ENCODE peak calls at places on chromosomes 3 and 15, in four cellular contexts. I, W, S and C are unnamed samples.

GRCh38 chr3:63910873-63911272 is 1.3 kb downstream of the SCAANT1 start:
- DNase-seq in W (peak; percentile 30), S (peak; percentile 44), I (no peak), C (peak; percentile 56)

GRCh38 chr15:47987908-47988532 is 132.8 kb upstream of the SLC24A5 start:
- DNase-seq in W (peak; percentile 64), S (peak; percentile 56), I (peak; percentile 87), C (peak; percentile 75)

GRCh38 chr3:8445861-8446260 is 55.8 kb upstream of the LMCD1 start:
- DNase-seq in I (peak; percentile 99), W (no peak), S (peak; percentile 99), C (no peak)

GRCh38 chr3:147318900-147319299 is 87.4 kb downstream of the ZIC4 start:
- DNase-seq in S (no peak), I (peak; percentile 19), W (no peak), C (no peak)

GRCh38 chr15:59372352-59373211 is at the start of gene MYO1E:
- DNase-seq in S (peak; percentile 98), I (peak; percentile 98), W (peak; percentile 55), C (peak; percentile 90)

GRCh38 chr3:172868565-172869172 is 118.1 kb downstream of the ECT2 start:
- DNase-seq in W (no peak), I (peak; percentile 13), S (no peak), C (no peak)

GRCh38 chr3:156751461-156752025 is 74.6 kb upstream of the LEKR1 start:
- DNase-seq in S (peak; percentile 92), I (peak; percentile 92), W (peak; percentile 60), C (no peak)

GRCh38 chr3:121870710-121871109 is 23.5 kb upstream of the SLC15A2 start:
- DNase-seq in S (no peak), W (peak; percentile 7), I (no peak), C (no peak)

GRCh38 chr15:100849021-100849831 is 30.4 kb upstream of the ALDH1A3 start:
- DNase-seq in W (peak; percentile 75), S (peak; percentile 54), I (peak; percentile 39), C (no peak)

GRCh38 chr3:71499477-71499876 is 84.1 kb downstream of the FOXP1 start:
- DNase-seq in W (no peak), S (no peak), I (no peak), C (no peak)

GRCh38 chr3:124915254-124915653 is 19.3 kb downstream of the MUC13 start:
- DNase-seq in I (no peak), S (no peak), W (no peak), C (no peak)

GRCh38 chr15:99433026-99433756 is 132.6 kb upstream of the MEF2A start:
- DNase-seq in I (no peak), S (no peak), W (no peak), C (peak; percentile 39)

GRCh38 chr15:92400980-92401787 is 7.5 kb downstream of the ST8SIA2 start:
- DNase-seq in S (no peak), W (no peak), I (no peak), C (no peak)

GRCh38 chr3:195714380-195715011 is 6.3 kb upstream of the MUC20 start:
- DNase-seq in S (no peak), W (peak; percentile 32), I (no peak), C (no peak)

GRCh38 chr3:103712320-103713008 is 1277.6 kb downstream of the ZPLD1 start:
- DNase-seq in W (no peak), S (peak; percentile 68), I (peak; percentile 29), C (no peak)

GRCh38 chr3:97970131-97970530 is 2.1 kb downstream of the RIOX2 start:
- DNase-seq in I (no peak), W (no peak), S (no peak), C (no peak)

GRCh38 chr3:97968376-97968775 is 3.9 kb downstream of the RIOX2 start:
- DNase-seq in I (no peak), W (no peak), S (no peak), C (no peak)

GRCh38 chr3:97969541-97969940 is 2.7 kb downstream of the RIOX2 start:
- DNase-seq in S (no peak), W (no peak), I (no peak), C (no peak)

GRCh38 chr3:97970929-97971460 is 1.2 kb downstream of the RIOX2 start:
- DNase-seq in I (no peak), S (no peak), W (peak; percentile 25), C (peak; percentile 21)

GRCh38 chr3:97967966-97968365 is 4.3 kb downstream of the RIOX2 start:
- DNase-seq in W (no peak), I (no peak), S (no peak), C (no peak)
- TF ChIP-seq CTCF in W (no peak), I (peak; percentile 30), S (no peak), C (no peak)

DNA sequence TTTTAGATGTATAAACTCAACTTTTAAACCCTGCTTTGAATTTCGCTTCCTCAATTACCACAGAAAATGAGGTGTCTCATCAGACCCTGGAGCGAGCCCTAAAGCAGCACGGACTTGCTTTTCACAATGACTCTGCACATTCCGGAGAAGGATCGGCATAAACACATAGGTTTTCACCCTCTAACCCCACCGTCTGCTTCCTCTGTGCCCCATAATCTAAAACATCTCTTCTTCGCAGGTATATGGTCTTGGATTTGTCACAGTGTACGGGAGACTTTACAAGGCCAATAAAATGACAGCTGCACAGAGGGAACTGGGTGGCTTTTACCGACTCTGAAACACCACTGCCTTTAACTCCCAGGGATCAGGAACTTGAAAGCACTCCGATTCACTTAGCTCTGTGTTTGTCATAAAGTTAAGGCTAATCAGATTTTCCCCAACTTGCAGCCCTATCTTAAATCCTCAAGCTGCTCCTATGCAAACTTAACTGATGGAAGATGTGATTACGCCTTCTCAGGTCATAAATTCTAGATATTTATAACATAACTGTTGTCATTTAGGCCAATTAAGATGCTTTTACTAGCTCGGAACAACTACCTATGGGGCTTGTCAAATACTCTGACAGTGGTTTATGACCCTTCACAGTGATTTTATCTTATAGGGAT is 133.4 kb upstream of the WNT5A start:
- DNase-seq in S (peak; percentile 88), W (no peak), I (peak; percentile 79), C (peak; percentile 80)
- H3K4me3 ChIP-seq in S (no peak overlapping the region), W (no peak overlapping the region), I (no peak overlapping the region), C (peak overlapping the region; percentile 13)

GRCh38 chr3:152644478-152644877 is 190.5 kb upstream of the P2RY1 start:
- DNase-seq in I (no peak), W (no peak), S (no peak), C (no peak)

GRCh38 chr3:152641198-152641597 is 193.7 kb upstream of the P2RY1 start:
- DNase-seq in S (no peak), W (no peak), I (no peak), C (no peak)

GRCh38 chr3:152650177-152650576 is 184.8 kb upstream of the P2RY1 start:
- DNase-seq in W (no peak), S (no peak), I (no peak), C (no peak)

GRCh38 chr3:152646004-152646403 is 188.9 kb upstream of the P2RY1 start:
- DNase-seq in S (no peak), I (no peak), W (no peak), C (no peak)
- TF ChIP-seq CTCF in S (no peak), I (no peak), W (no peak), C (no peak)

GRCh38 chr15:57146394-57147140 is 228.1 kb downstream of the TCF12 start:
- DNase-seq in W (peak; percentile 61), I (peak; percentile 81), S (peak; percentile 58), C (peak; percentile 63)
- H3K4me3 ChIP-seq in W (no peak overlapping the region), I (peak overlapping the region; percentile 17), S (peak overlapping the region; percentile 45), C (no peak overlapping the region)

DNA sequence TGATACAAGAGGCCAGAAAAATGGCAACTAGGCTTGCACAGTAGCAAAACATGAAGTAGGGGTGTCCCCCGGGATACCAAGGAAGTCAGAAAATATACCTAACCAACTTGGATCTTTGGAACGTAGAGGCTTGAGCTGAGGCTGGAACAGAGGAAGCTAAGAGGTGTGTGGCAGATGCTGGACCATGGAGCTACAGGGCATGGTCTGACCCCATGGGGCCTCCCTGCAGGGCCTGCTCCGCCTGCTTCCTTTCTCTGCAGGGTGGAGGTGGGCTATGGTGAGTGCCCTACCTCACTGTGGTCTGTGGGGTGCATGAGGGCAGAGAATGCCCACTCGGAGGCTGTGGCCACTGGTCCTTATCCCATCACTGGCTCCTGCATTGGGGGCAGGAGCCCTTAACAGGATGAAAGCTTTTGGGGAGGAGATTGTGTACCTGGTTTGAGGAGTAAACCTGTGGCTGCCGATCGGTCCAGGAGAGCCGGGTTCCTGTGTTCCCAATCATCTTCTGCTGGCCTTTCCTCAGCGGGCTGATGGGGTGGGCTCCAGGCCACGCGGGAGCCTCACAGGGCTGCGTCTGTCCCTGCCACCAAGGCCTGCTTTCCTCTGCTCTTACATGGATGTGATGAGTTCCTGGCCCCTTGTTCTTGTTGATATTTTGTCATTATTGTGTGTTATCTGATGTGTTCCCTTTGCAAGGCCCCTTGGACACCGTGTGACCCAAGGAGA is 96.8 kb downstream of the OCA2 start:
- DNase-seq in I (no peak), S (no peak), W (no peak), C (no peak)
- TF ChIP-seq CTCF in I (no peak), S (no peak), W (no peak), C (no peak)

GRCh38 chr3:52176951-52177700 is 20.8 kb upstream of the ALAS1 start:
- DNase-seq in I (no peak), S (no peak), W (no peak), C (no peak)

GRCh38 chr3:52173101-52173500 is 18.9 kb upstream of the POC1A start:
- DNase-seq in S (no peak), W (no peak), I (no peak), C (no peak)

GRCh38 chr3:52175416-52176187 is 21.4 kb upstream of the POC1A start:
- DNase-seq in W (no peak), S (no peak), I (no peak), C (no peak)

GRCh38 chr3:52176188-52176752 is 21.7 kb upstream of the ALAS1 start:
- DNase-seq in S (no peak), I (no peak), W (no peak), C (no peak)

DNA sequence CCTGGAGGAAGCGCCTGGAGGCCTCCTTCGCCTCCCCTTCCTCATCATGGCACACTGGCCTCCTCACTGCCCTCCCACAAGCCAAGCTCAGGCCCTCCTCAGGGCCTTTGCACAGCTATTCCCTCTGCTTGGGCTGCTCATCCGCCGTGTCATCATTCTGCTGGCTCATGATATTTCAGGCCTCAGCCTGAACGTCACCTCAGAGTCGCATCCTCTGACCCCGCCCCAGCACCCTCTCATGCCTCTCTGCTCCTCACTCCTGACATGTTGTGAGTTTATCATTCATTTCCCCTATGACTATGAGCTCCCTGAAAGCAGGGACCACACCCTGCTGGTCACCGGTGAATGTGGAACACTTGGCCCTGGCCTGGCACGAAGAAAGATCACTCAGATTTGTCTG is 20.7 kb upstream of the POC1A start:
- DNase-seq in W (peak; percentile 70), I (no peak), S (no peak), C (no peak)
- H3K4me3 ChIP-seq in W (no peak overlapping the region), I (no peak overlapping the region), S (no peak overlapping the region), C (no peak overlapping the region)